ENCODE peak calls at places on chromosomes 6 and 20, in four cellular contexts. E is type B pancreatic cell, T is right lobe of liver, Z is AG09319. C is an unnamed sample.

GRCh38 chr20:49880177-49880576 is 35.2 kb downstream of the SPATA2 start:
- DNase-seq in E (no peak), T (no peak), Z (no peak), C (peak)

GRCh38 chr6:98832282-98833100 is 1.9 kb upstream of the POU3F2 start:
- DNase-seq in E (peak), T (no peak), Z (no peak), C (no peak)

GRCh38 chr20:22942742-22943141 is 92.4 kb upstream of the SSTR4 start:
- DNase-seq in E (no peak), T (no peak), Z (no peak), C (no peak)

GRCh38 chr6:137291441-137291840 is 72.3 kb upstream of the IFNGR1 start:
- DNase-seq in E (no peak), T (no peak), Z (no peak), C (no peak)

GRCh38 chr6:53151676-53152075 is 3.0 kb upstream of the GCM1 start:
- DNase-seq in E (no peak), T (no peak), Z (no peak), C (no peak)

GRCh38 chr6:148893481-148893880 is 146.7 kb downstream of the UST start:
- DNase-seq in E (no peak), T (no peak), Z (no peak), C (no peak)

GRCh38 chr6:139370707-139371345 is 3.6 kb downstream of the CITED2 start:
- DNase-seq in E (no peak), T (no peak), Z (peak), C (no peak)

GRCh38 chr20:16548073-16548672 is 25.1 kb downstream of the KIF16B start:
- DNase-seq in E (no peak), T (no peak), Z (no peak), C (no peak)

GRCh38 chr6:28884423-28885148 is 39.2 kb downstream of the TRIM27 start:
- DNase-seq in E (no peak), T (no peak), Z (no peak), C (no peak)

GRCh38 chr20:23412026-23412425 is 9.3 kb downstream of the NAPB start:
- DNase-seq in E (no peak), T (no peak), Z (no peak), C (no peak)

GRCh38 chr20:25259358-25259757 is 11.5 kb downstream of the PYGB start:
- DNase-seq in E (peak), T (no peak), Z (no peak), C (no peak)

GRCh38 chr6:133577851-133578250 is 311.1 kb upstream of the TCF21 start:
- DNase-seq in E (no peak), T (no peak), Z (no peak), C (no peak)

GRCh38 chr20:49859807-49860206 is 47.2 kb downstream of the SLC9A8 start:
- DNase-seq in E (no peak), T (no peak), Z (no peak), C (no peak)

GRCh38 chr20:10280016-10280908 is 61.6 kb downstream of the SNAP25 start:
- DNase-seq in E (no peak), T (no peak), Z (no peak), C (no peak)

GRCh38 chr6:77173472-77174074 is 289.7 kb downstream of the HTR1B start:
- DNase-seq in E (no peak), T (no peak), Z (no peak), C (no peak)

GRCh38 chr6:114342086-114342825 is 567 bp downstream of the HS3ST5 start:
- DNase-seq in E (peak), T (peak), Z (no peak), C (no peak)

GRCh38 chr6:15922510-15923307 is 206.2 kb upstream of the MYLIP start:
- DNase-seq in E (no peak), T (no peak), Z (peak), C (no peak)

GRCh38 chr20:44092551-44093248 is 94.3 kb downstream of the JPH2 start:
- DNase-seq in E (no peak), T (no peak), Z (peak), C (peak)

GRCh38 chr20:8524716-8525343 is 392.8 kb downstream of the PLCB1 start:
- DNase-seq in E (no peak), T (no peak), Z (no peak), C (no peak)

GRCh38 chr20:53331151-53331973 is 262.3 kb downstream of the ZNF217 start:
- DNase-seq in E (no peak), T (no peak), Z (no peak), C (no peak)

GRCh38 chr6:118203421-118204000 is 296.4 kb downstream of the SLC35F1 start:
- DNase-seq in E (no peak), T (no peak), Z (no peak), C (no peak)

GRCh38 chr20:52105045-52105572 is 86.5 kb downstream of the ZFP64 start:
- DNase-seq in E (no peak), T (peak), Z (no peak), C (peak)

GRCh38 chr6:22320750-22321149 is 23.9 kb upstream of the PRL start:
- DNase-seq in E (no peak), T (no peak), Z (peak), C (no peak)

GRCh38 chr6:151191477-151191995 is 48.2 kb upstream of the AKAP12 start:
- DNase-seq in E (no peak), T (no peak), Z (no peak), C (no peak)

GRCh38 chr6:159837511-159837910 is 37.4 kb downstream of the PNLDC1 start:
- DNase-seq in E (no peak), T (no peak), Z (no peak), C (no peak)

C was measured in RWPE2.